ENCODE peak calls at places on chromosomes 12 and 14, in eight cellular contexts. H is stomach, I is cerebellum, Q is psoas muscle, W is heart right ventricle, X is body of pancreas, L is Ammon's horn, C is progenitor cell of endocrine pancreas. K is an unnamed sample.

GRCh38 chr14:66056926-66057552 is 429.1 kb upstream of the CCDC196 start:
- DNase-seq in X (no peak), Q (no peak), L (no peak), C (no peak), I (no peak), H (no peak), W (no peak), K (no peak)

GRCh38 chr14:89294060-89294459 is 123.0 kb downstream of the FOXN3 start:
- DNase-seq in L (no peak), Q (no peak), H (peak; percentile 54), C (no peak), I (no peak), W (peak; percentile 55), X (peak; percentile 68), K (no peak)

GRCh38 chr12:96811083-96811482 is 96.0 kb upstream of the NEDD1 start:
- DNase-seq in I (no peak), Q (no peak), C (no peak), X (no peak), H (no peak), L (no peak), W (no peak), K (no peak)

GRCh38 chr14:102493096-102493495 is 16.5 kb downstream of the ANKRD9 start:
- DNase-seq in W (no peak), C (no peak), L (no peak), I (no peak), X (no peak), H (no peak), Q (peak; percentile 4), K (no peak)

GRCh38 chr12:57782243-57782607 is 362 bp upstream of the TSFM start:
- DNase-seq in L (no peak), I (no peak), X (no peak), Q (no peak), H (no peak), W (no peak), C (no peak), K (no peak)

GRCh38 chr12:50401383-50402155 is 884 bp downstream of the LARP4 start:
- DNase-seq in H (no peak), I (no peak), X (peak; percentile 43), C (no peak), L (peak; percentile 54), W (no peak), Q (no peak), K (peak; percentile 36)

GRCh38 chr12:41532072-41532471 is 344.0 kb downstream of the PDZRN4 start:
- DNase-seq in X (no peak), C (no peak), L (no peak), W (no peak), I (no peak), Q (no peak), H (no peak), K (no peak)

GRCh38 chr14:104086661-104087461 is 1.4 kb downstream of the ASPG start:
- DNase-seq in I (no peak), L (no peak), C (no peak), H (peak; percentile 30), X (no peak), Q (no peak), W (peak; percentile 31), K (peak; percentile 46)

GRCh38 chr14:97459180-97459579 is 662.0 kb downstream of the VRK1 start:
- DNase-seq in L (no peak), C (no peak), W (no peak), Q (no peak), I (no peak), H (no peak), X (no peak), K (peak; percentile 94)

GRCh38 chr14:101600891-101601602 is 39.8 kb downstream of the DIO3 start:
- DNase-seq in H (no peak), I (no peak), X (no peak), C (no peak), Q (no peak), W (no peak), L (no peak), K (no peak)

GRCh38 chr12:120663741-120664140 is 23.2 kb upstream of the MLEC start:
- DNase-seq in Q (no peak), H (no peak), C (no peak), L (no peak), I (no peak), W (no peak), X (no peak), K (no peak)

GRCh38 chr12:54032627-54033100 is at the start of gene HOXC5:
- DNase-seq in C (peak; percentile 85), X (peak; percentile 66), I (peak; percentile 79), Q (peak; percentile 76), L (peak; percentile 63), W (no peak), H (peak; percentile 84), K (peak; percentile 57)

GRCh38 chr12:93682846-93683261 is 5.7 kb downstream of the CRADD start:
- DNase-seq in H (no peak), I (no peak), W (peak; percentile 50), C (no peak), L (no peak), X (no peak), Q (no peak), K (no peak)

GRCh38 chr12:93571854-93572711 is at the start of gene SOCS2:
- DNase-seq in Q (peak; percentile 47), L (no peak), H (peak; percentile 31), C (peak; percentile 36), W (peak; percentile 49), I (no peak), X (peak; percentile 19), K (peak; percentile 63)

GRCh38 chr14:72563676-72564075 is 330.2 kb downstream of the DPF3 start:
- DNase-seq in Q (no peak), X (no peak), H (no peak), W (no peak), I (no peak), C (no peak), L (no peak), K (no peak)

K was measured in DMS79 treated with DMSO at 0.1 percent for 48 hours.